ENCODE peak calls at places on chromosomes 11 and 22, in six cellular contexts. One of them, this sample, is unnamed.

GRCh38 chr11:96197221-96197620 is 145.8 kb downstream of the MAML2 start:
- DNase-seq in nucleus accumbens: no peak
- DNase-seq in mesendoderm: peak; percentile 44
- DNase-seq in effector memory CD4-positive, alpha-beta T cell: no peak
- DNase-seq in activated naive CD4-positive, alpha-beta T cell: no peak
- DNase-seq in activated CD4-positive, alpha-beta T cell treated with anti-CD3 and anti-CD28 coated beads, Interleukin-2, amount 10 ng/mL, durations not matched to agents 7 days and 5 days: no peak
- DNase-seq in this sample: no peak

GRCh38 chr22:44277404-44278135 is 35.2 kb downstream of the SHISAL1 start:
- DNase-seq in nucleus accumbens: no peak
- DNase-seq in mesendoderm: no peak
- DNase-seq in effector memory CD4-positive, alpha-beta T cell: no peak
- DNase-seq in activated naive CD4-positive, alpha-beta T cell: no peak
- DNase-seq in activated CD4-positive, alpha-beta T cell treated with anti-CD3 and anti-CD28 coated beads, Interleukin-2, amount 10 ng/mL, durations not matched to agents 7 days and 5 days: no peak
- DNase-seq in this sample: no peak

GRCh38 chr22:19146215-19146968 is 1.9 kb upstream of the ESS2 start:
- DNase-seq in nucleus accumbens: no peak
- DNase-seq in mesendoderm: no peak
- DNase-seq in effector memory CD4-positive, alpha-beta T cell: no peak
- DNase-seq in activated naive CD4-positive, alpha-beta T cell: no peak
- DNase-seq in activated CD4-positive, alpha-beta T cell treated with anti-CD3 and anti-CD28 coated beads, Interleukin-2, amount 10 ng/mL, durations not matched to agents 7 days and 5 days: no peak
- DNase-seq in this sample: no peak

GRCh38 chr11:47979378-47980092 is 824 bp upstream of the PTPRJ start:
- DNase-seq in nucleus accumbens: no peak
- DNase-seq in mesendoderm: peak; percentile 94
- DNase-seq in effector memory CD4-positive, alpha-beta T cell: no peak
- DNase-seq in activated naive CD4-positive, alpha-beta T cell: no peak
- DNase-seq in activated CD4-positive, alpha-beta T cell treated with anti-CD3 and anti-CD28 coated beads, Interleukin-2, amount 10 ng/mL, durations not matched to agents 7 days and 5 days: no peak
- DNase-seq in this sample: peak; percentile 71

GRCh38 chr11:117020287-117020686 is 77.9 kb downstream of the SIK3 start:
- DNase-seq in nucleus accumbens: no peak
- DNase-seq in mesendoderm: no peak
- DNase-seq in effector memory CD4-positive, alpha-beta T cell: no peak
- DNase-seq in activated naive CD4-positive, alpha-beta T cell: no peak
- DNase-seq in activated CD4-positive, alpha-beta T cell treated with anti-CD3 and anti-CD28 coated beads, Interleukin-2, amount 10 ng/mL, durations not matched to agents 7 days and 5 days: no peak
- DNase-seq in this sample: no peak

GRCh38 chr11:33406241-33406640 is 149.1 kb downstream of the HIPK3 start:
- DNase-seq in nucleus accumbens: no peak
- DNase-seq in mesendoderm: no peak
- DNase-seq in effector memory CD4-positive, alpha-beta T cell: no peak
- DNase-seq in activated naive CD4-positive, alpha-beta T cell: no peak
- DNase-seq in activated CD4-positive, alpha-beta T cell treated with anti-CD3 and anti-CD28 coated beads, Interleukin-2, amount 10 ng/mL, durations not matched to agents 7 days and 5 days: no peak
- DNase-seq in this sample: no peak

GRCh38 chr11:95499516-95500135 is 268.6 kb upstream of the SESN3 start:
- DNase-seq in nucleus accumbens: no peak
- DNase-seq in mesendoderm: peak; percentile 81
- DNase-seq in effector memory CD4-positive, alpha-beta T cell: no peak
- DNase-seq in activated naive CD4-positive, alpha-beta T cell: no peak
- DNase-seq in activated CD4-positive, alpha-beta T cell treated with anti-CD3 and anti-CD28 coated beads, Interleukin-2, amount 10 ng/mL, durations not matched to agents 7 days and 5 days: no peak
- DNase-seq in this sample: no peak

GRCh38 chr11:122524532-122524882 is 131.0 kb upstream of the UBASH3B start:
- DNase-seq in nucleus accumbens: no peak
- DNase-seq in mesendoderm: peak; percentile 82
- DNase-seq in effector memory CD4-positive, alpha-beta T cell: no peak
- DNase-seq in activated naive CD4-positive, alpha-beta T cell: no peak
- DNase-seq in activated CD4-positive, alpha-beta T cell treated with anti-CD3 and anti-CD28 coated beads, Interleukin-2, amount 10 ng/mL, durations not matched to agents 7 days and 5 days: no peak
- DNase-seq in this sample: peak; percentile 8

GRCh38 chr22:30802202-30803166 is 107.8 kb downstream of the OSBP2 start:
- DNase-seq in nucleus accumbens: peak; percentile 42
- DNase-seq in mesendoderm: peak; percentile 96
- DNase-seq in effector memory CD4-positive, alpha-beta T cell: peak; percentile 19
- DNase-seq in activated naive CD4-positive, alpha-beta T cell: no peak
- DNase-seq in activated CD4-positive, alpha-beta T cell treated with anti-CD3 and anti-CD28 coated beads, Interleukin-2, amount 10 ng/mL, durations not matched to agents 7 days and 5 days: peak; percentile 77
- DNase-seq in this sample: peak; percentile 47

GRCh38 chr11:123616505-123617198 is 37.8 kb downstream of the SCN3B start:
- DNase-seq in nucleus accumbens: peak; percentile 48
- DNase-seq in mesendoderm: no peak
- DNase-seq in effector memory CD4-positive, alpha-beta T cell: no peak
- DNase-seq in activated naive CD4-positive, alpha-beta T cell: no peak
- DNase-seq in activated CD4-positive, alpha-beta T cell treated with anti-CD3 and anti-CD28 coated beads, Interleukin-2, amount 10 ng/mL, durations not matched to agents 7 days and 5 days: no peak
- DNase-seq in this sample: peak; percentile 10

GRCh38 chr11:27319065-27319464 is 44.0 kb downstream of the CCDC34 start:
- DNase-seq in nucleus accumbens: no peak
- DNase-seq in mesendoderm: peak; percentile 64
- DNase-seq in effector memory CD4-positive, alpha-beta T cell: no peak
- DNase-seq in activated naive CD4-positive, alpha-beta T cell: no peak
- DNase-seq in activated CD4-positive, alpha-beta T cell treated with anti-CD3 and anti-CD28 coated beads, Interleukin-2, amount 10 ng/mL, durations not matched to agents 7 days and 5 days: no peak
- DNase-seq in this sample: no peak

GRCh38 chr11:47907499-47907898 is 59.3 kb upstream of the NUP160 start:
- DNase-seq in nucleus accumbens: no peak
- DNase-seq in mesendoderm: no peak
- DNase-seq in effector memory CD4-positive, alpha-beta T cell: no peak
- DNase-seq in activated naive CD4-positive, alpha-beta T cell: no peak
- DNase-seq in activated CD4-positive, alpha-beta T cell treated with anti-CD3 and anti-CD28 coated beads, Interleukin-2, amount 10 ng/mL, durations not matched to agents 7 days and 5 days: no peak
- DNase-seq in this sample: no peak

GRCh38 chr22:36406139-36406538 is 18.4 kb upstream of the MYH9 start:
- DNase-seq in nucleus accumbens: no peak
- DNase-seq in mesendoderm: no peak
- DNase-seq in effector memory CD4-positive, alpha-beta T cell: no peak
- DNase-seq in activated naive CD4-positive, alpha-beta T cell: no peak
- DNase-seq in activated CD4-positive, alpha-beta T cell treated with anti-CD3 and anti-CD28 coated beads, Interleukin-2, amount 10 ng/mL, durations not matched to agents 7 days and 5 days: no peak
- DNase-seq in this sample: no peak

GRCh38 chr11:85682330-85683305 is 3.4 kb downstream of the CCDC89 start:
- DNase-seq in nucleus accumbens: peak; percentile 43
- DNase-seq in mesendoderm: no peak
- DNase-seq in effector memory CD4-positive, alpha-beta T cell: peak; percentile 5
- DNase-seq in activated naive CD4-positive, alpha-beta T cell: peak; percentile 30
- DNase-seq in activated CD4-positive, alpha-beta T cell treated with anti-CD3 and anti-CD28 coated beads, Interleukin-2, amount 10 ng/mL, durations not matched to agents 7 days and 5 days: peak; percentile 53
- DNase-seq in this sample: peak; percentile 23

GRCh38 chr11:58927393-58928081 is 11.8 kb upstream of the GLYATL1 start:
- DNase-seq in nucleus accumbens: no peak
- DNase-seq in mesendoderm: peak; percentile 97
- DNase-seq in effector memory CD4-positive, alpha-beta T cell: no peak
- DNase-seq in activated naive CD4-positive, alpha-beta T cell: no peak
- DNase-seq in activated CD4-positive, alpha-beta T cell treated with anti-CD3 and anti-CD28 coated beads, Interleukin-2, amount 10 ng/mL, durations not matched to agents 7 days and 5 days: no peak
- DNase-seq in this sample: no peak

GRCh38 chr11:86790867-86791849 is 9.2 kb upstream of the PRSS23 start:
- DNase-seq in nucleus accumbens: no peak
- DNase-seq in mesendoderm: no peak
- DNase-seq in effector memory CD4-positive, alpha-beta T cell: no peak
- DNase-seq in activated naive CD4-positive, alpha-beta T cell: no peak
- DNase-seq in activated CD4-positive, alpha-beta T cell treated with anti-CD3 and anti-CD28 coated beads, Interleukin-2, amount 10 ng/mL, durations not matched to agents 7 days and 5 days: no peak
- DNase-seq in this sample: no peak